ENCODE peak calls at places on chromosomes 6 and 20, in six cellular contexts. F is endothelial cell of umbilical vein, H is uterus, D is mesendoderm, T is H1, J is cardiac muscle cell. N is an unnamed sample.

GRCh38 chr6:21507811-21508210 is 85.7 kb upstream of the SOX4 start:
- DNase-seq in F (peak), H (no peak), D (no peak), T (no peak), J (peak), N (no peak)

GRCh38 chr20:4230651-4231050 is 215.3 kb upstream of the RNF24 start:
- DNase-seq in F (no peak), H (no peak), D (no peak), T (no peak), J (peak), N (no peak)

GRCh38 chr20:4688342-4688741 is 33.4 kb upstream of the PRND start:
- DNase-seq in F (no peak), H (no peak), D (no peak), T (no peak), J (no peak), N (no peak)

GRCh38 chr6:22756365-22756764 is 187.0 kb downstream of the HDGFL1 start:
- DNase-seq in F (peak), H (no peak), D (no peak), T (no peak), J (no peak), N (no peak)

GRCh38 chr6:112007805-112008204 is 46.1 kb upstream of the CCN6 start:
- DNase-seq in F (peak), H (peak), D (no peak), T (no peak), J (peak), N (no peak)

GRCh38 chr6:74459260-74459659 is 746.6 kb downstream of the COL12A1 start:
- DNase-seq in F (no peak), H (no peak), D (no peak), T (no peak), J (no peak), N (no peak)

GRCh38 chr20:48926816-48927215 is 5.3 kb downstream of the ARFGEF2 start:
- DNase-seq in F (peak), H (no peak), D (no peak), T (no peak), J (no peak), N (no peak)

GRCh38 chr6:4687989-4688947 is 87.9 kb upstream of the CDYL start:
- DNase-seq in F (peak), H (no peak), D (no peak), T (no peak), J (peak), N (no peak)

GRCh38 chr6:72724545-72724944 is 102.7 kb downstream of the KCNQ5 start:
- DNase-seq in F (no peak), H (no peak), D (no peak), T (no peak), J (no peak), N (no peak)

GRCh38 chr6:118288355-118289124 is 259.6 kb upstream of the PLN start:
- DNase-seq in F (peak), H (no peak), D (peak), T (no peak), J (peak), N (no peak)

GRCh38 chr6:79964607-79965081 is 17.3 kb upstream of the ELOVL4 start:
- DNase-seq in F (no peak), H (no peak), D (no peak), T (no peak), J (no peak), N (no peak)

GRCh38 chr20:23278172-23278571 is 72.4 kb upstream of the NXT1 start:
- DNase-seq in F (no peak), H (no peak), D (no peak), T (no peak), J (no peak), N (no peak)

GRCh38 chr6:13761361-13762036 is 49.9 kb upstream of the RANBP9 start:
- DNase-seq in F (no peak), H (no peak), D (no peak), T (no peak), J (peak), N (no peak)

GRCh38 chr20:23937303-23938117 is 51.1 kb downstream of the GGTLC1 start:
- DNase-seq in F (peak), H (peak), D (peak), T (peak), J (peak), N (peak)

GRCh38 chr6:29633532-29633901 is 534 bp upstream of the GABBR1 start:
- DNase-seq in F (no peak), H (no peak), D (no peak), T (no peak), J (no peak), N (no peak)

GRCh38 chr20:32132911-32133549 is 23.5 kb downstream of the TM9SF4 start:
- DNase-seq in F (no peak), H (no peak), D (no peak), T (no peak), J (no peak), N (no peak)

GRCh38 chr6:44072959-44073611 is 54.2 kb downstream of the MRPL14 start:
- DNase-seq in F (peak), H (peak), D (peak), T (no peak), J (peak), N (peak)

GRCh38 chr6:73451166-73452106 is 661 bp downstream of the CGAS start:
- DNase-seq in F (peak), H (peak), D (peak), T (peak), J (peak), N (peak)

GRCh38 chr20:20461526-20461925 is 93.6 kb downstream of the INSM1 start:
- DNase-seq in F (no peak), H (no peak), D (no peak), T (no peak), J (no peak), N (no peak)

GRCh38 chr6:4055420-4056041 is 23.4 kb downstream of the FAM217A start:
- DNase-seq in F (peak), H (no peak), D (peak), T (no peak), J (peak), N (no peak)

GRCh38 chr6:57252975-57253374 is 30.9 kb upstream of the RAB23 start:
- DNase-seq in F (no peak), H (peak), D (no peak), T (no peak), J (peak), N (no peak)

GRCh38 chr6:142843344-142843743 is 101.6 kb downstream of the HIVEP2 start:
- DNase-seq in F (no peak), H (no peak), D (no peak), T (no peak), J (no peak), N (no peak)

GRCh38 chr6:142839686-142840040 is 105.3 kb downstream of the HIVEP2 start:
- DNase-seq in F (peak), H (no peak), D (no peak), T (no peak), J (no peak), N (no peak)

GRCh38 chr6:142844065-142844755 is 100.8 kb downstream of the HIVEP2 start:
- DNase-seq in F (no peak), H (no peak), D (no peak), T (no peak), J (no peak), N (no peak)

GRCh38 chr6:142842423-142843261 is 102.3 kb downstream of the HIVEP2 start:
- DNase-seq in F (peak), H (no peak), D (no peak), T (no peak), J (peak), N (no peak)

GRCh38 chr6:142841915-142842314 is 103.1 kb downstream of the HIVEP2 start:
- DNase-seq in F (no peak), H (no peak), D (no peak), T (no peak), J (no peak), N (no peak)
- H3K27ac ChIP-seq in F (peak), H (no peak), D (no peak), T (no peak), J (no peak), N (peak)

GRCh38 chr6:18207949-18208348 is 52.7 kb downstream of the KDM1B start:
- DNase-seq in F (no peak), H (no peak), D (no peak), T (no peak), J (no peak), N (no peak)
- H3K4me3 ChIP-seq in F (no peak), H (no peak), D (no peak), T (no peak), J (no peak), N (no peak)

GRCh38 chr6:18387061-18387721 is at the start of gene RNF144B:
- DNase-seq in F (peak), H (peak), D (peak), T (peak), J (peak), N (peak)
- H3K27ac ChIP-seq in F (peak), H (peak), D (no peak), T (no peak), J (peak), N (peak)

DNA sequence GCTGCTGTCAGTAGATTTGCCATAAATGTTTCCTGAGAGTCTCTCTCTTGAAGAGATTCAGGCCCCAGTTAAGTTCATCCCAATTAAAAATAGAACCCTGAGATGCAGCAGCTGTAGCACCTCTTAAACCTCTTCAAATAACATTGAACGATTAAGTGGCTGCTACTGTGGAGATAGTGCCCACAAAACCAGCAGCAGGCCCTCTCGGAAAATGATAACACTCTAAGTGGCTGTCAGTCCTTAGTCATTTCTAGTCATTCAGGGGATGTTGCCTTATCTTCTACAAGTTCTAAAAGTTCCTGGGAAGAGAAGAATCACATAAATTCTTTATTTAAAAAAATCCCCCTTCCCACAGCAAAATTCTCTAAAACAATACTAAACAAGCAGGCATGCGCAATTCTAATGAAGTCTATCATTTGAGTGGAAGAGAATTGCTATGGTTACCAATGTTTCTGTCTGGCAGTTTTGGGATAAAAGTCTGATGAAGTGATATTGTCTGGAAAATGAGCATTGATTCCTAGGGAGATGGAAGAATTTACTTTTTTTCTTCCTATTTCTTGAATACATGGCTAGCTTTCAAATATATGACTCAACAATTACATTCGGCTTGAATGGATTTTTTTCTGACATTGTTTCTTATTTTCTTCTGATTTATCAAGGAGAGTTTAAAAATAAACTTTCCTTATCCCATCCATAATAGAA is 131.9 kb downstream of the TRMT11 start:
- DNase-seq in F (no peak), H (no peak), D (peak), T (no peak), J (peak), N (no peak)
- H3K4me3 ChIP-seq in F (no peak), H (no peak), D (no peak), T (no peak), J (no peak), N (no peak)

GRCh38 chr20:58906111-58906510 is 53.6 kb downstream of the GNAS start:
- DNase-seq in F (no peak), H (no peak), D (no peak), T (no peak), J (no peak), N (no peak)

GRCh38 chr20:58907481-58908137 is 55.1 kb downstream of the GNAS start:
- DNase-seq in F (peak), H (peak), D (no peak), T (no peak), J (peak), N (peak)

GRCh38 chr20:58903636-58904035 is 51.1 kb downstream of the GNAS start:
- DNase-seq in F (no peak), H (no peak), D (no peak), T (no peak), J (no peak), N (no peak)

GRCh38 chr20:58906894-58907293 is 54.4 kb downstream of the GNAS start:
- DNase-seq in F (peak), H (no peak), D (no peak), T (no peak), J (peak), N (no peak)

GRCh38 chr20:58905236-58905635 is 52.7 kb downstream of the GNAS start:
- DNase-seq in F (no peak), H (no peak), D (no peak), T (no peak), J (no peak), N (no peak)
- H3K27ac ChIP-seq in F (no peak), H (no peak), D (no peak), T (no peak), J (peak), N (no peak)

GRCh38 chr6:98486052-98486451 is 348.3 kb upstream of the POU3F2 start:
- DNase-seq in F (no peak), H (no peak), D (peak), T (no peak), J (no peak), N (no peak)

DNA sequence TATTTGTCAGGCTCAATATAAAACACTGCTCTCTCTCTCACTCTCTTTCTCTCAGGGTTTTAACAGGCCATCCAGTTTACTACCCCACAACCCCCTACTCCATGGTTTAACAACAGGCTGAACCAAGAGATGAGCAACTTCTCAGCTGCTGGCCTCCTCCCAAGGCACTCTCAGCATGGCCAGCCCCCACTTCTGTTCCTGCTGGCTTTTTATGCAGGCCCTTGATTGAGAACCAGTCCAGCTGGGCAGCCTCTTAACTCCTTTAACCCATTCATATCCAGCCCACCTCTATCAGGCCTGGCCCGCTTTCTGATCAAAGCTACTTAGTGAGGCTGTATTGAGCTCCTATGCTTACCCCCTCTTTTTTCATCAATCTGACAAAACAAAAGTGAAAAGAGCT is 346.8 kb upstream of the POU3F2 start:
- DNase-seq in F (no peak), H (no peak), D (peak), T (no peak), J (no peak), N (no peak)
- H3K4me3 ChIP-seq in F (no peak), H (no peak), D (no peak), T (no peak), J (no peak), N (no peak)

GRCh38 chr6:148379481-148379880 is 36.8 kb downstream of the SASH1 start:
- DNase-seq in F (no peak), H (no peak), D (no peak), T (no peak), J (no peak), N (no peak)
- H3K27ac ChIP-seq in F (no peak), H (no peak), D (no peak), T (no peak), J (no peak), N (no peak)

DNA sequence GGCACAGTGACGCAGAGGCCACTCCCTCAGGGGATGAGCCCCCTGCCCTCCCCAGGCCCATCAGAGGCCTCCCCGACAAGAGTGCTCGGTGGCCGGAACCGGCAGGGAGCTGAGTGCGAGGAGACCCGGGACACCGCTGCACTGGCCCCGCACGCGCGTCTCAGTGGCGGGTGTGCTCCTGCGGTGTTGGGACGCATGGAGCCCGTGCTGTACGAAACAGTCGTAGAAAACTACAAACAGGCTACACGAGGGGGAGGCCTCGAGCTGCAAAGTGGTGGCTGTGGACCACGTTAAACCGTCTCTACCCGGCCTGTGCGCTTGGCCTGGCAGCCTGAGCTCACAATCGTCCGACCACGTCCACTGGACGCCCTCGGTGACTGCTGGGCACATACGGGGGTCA is 40.2 kb upstream of the FNDC1 start:
- DNase-seq in F (no peak), H (no peak), D (no peak), T (no peak), J (no peak), N (no peak)
- H3K4me3 ChIP-seq in F (no peak), H (no peak), D (no peak), T (no peak), J (no peak), N (no peak)

GRCh38 chr6:12467706-12468670 is 177.8 kb downstream of the EDN1 start:
- DNase-seq in F (no peak), H (no peak), D (no peak), T (no peak), J (peak), N (no peak)
- H3K27ac ChIP-seq in F (no peak), H (no peak), D (no peak), T (no peak), J (no peak), N (no peak)

DNA sequence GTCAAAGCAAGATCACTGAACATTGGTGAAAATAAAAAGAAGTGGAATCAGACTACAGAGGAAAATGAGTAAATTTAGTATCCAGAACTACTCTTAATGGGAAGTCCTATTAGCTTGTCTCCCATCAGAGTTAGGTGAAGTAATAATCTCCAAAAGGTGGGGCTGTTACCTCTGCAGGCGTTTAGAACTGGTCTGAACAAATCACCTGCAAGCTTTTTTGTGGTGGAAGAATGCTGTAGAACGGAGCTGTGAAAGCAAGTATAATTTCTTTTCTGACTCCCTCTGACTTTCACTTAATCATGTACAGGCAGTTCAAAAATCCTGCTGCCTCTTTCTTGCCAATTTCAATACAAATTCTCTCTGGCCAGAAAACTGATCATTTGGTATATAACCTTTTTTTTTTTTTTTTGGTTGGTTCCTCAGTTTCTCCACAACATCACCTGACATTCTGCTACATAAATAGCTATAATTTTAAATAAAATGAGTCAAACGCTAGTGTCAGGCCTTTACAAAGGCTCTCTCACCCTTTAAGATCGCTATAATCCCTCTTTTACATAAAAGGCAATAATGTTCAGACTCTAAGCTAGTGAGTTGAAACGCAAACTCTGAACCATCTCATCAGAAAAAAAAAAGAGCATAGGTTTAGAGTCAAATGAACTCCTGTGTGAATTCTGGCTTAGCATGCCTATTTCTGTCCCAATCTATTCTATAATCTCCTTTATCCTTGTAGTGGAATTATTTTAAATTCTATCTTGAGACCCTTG is 38.8 kb downstream of the CITED2 start:
- DNase-seq in F (no peak), H (no peak), D (no peak), T (no peak), J (no peak), N (no peak)
- H3K4me3 ChIP-seq in F (no peak), H (no peak), D (no peak), T (no peak), J (no peak), N (no peak)

N was measured in naive thymus-derived CD4-positive, alpha-beta T cell.